ENCODE peak calls at places on chromosomes 11 and 22, in eight cellular contexts. E, T, C, K, M, L, R and Q are unnamed samples.

GRCh38 chr22:35531202-35531601 is 9.4 kb upstream of the RASD2 start:
- DNase-seq in E (no peak), T (no peak), C (no peak), K (no peak), M (no peak), L (no peak), R (no peak), Q (no peak)

GRCh38 chr22:43891360-43892182 is at the start of gene PNPLA5:
- DNase-seq in E (peak; percentile 36), T (no peak), C (no peak), K (peak; percentile 33), M (no peak), L (no peak), R (no peak), Q (no peak)

GRCh38 chr22:46593211-46593676 is 26.9 kb upstream of the GRAMD4 start:
- DNase-seq in E (no peak), T (no peak), C (no peak), K (no peak), M (peak; percentile 56), L (no peak), R (peak; percentile 52), Q (no peak)

GRCh38 chr11:67044496-67044895 is 12.2 kb upstream of the RHOD start:
- DNase-seq in E (no peak), T (no peak), C (no peak), K (no peak), M (no peak), L (no peak), R (no peak), Q (no peak)

GRCh38 chr22:25111579-25112517 is 87.8 kb upstream of the CRYBB3 start:
- DNase-seq in E (peak; percentile 7), T (no peak), C (no peak), K (peak; percentile 25), M (no peak), L (no peak), R (no peak), Q (no peak)

GRCh38 chr11:102685311-102685710 is 20.3 kb downstream of the MMP27 start:
- DNase-seq in E (peak; percentile 36), T (no peak), C (no peak), K (no peak), M (no peak), L (no peak), R (no peak), Q (no peak)

GRCh38 chr11:95723353-95723942 is 66.1 kb downstream of the FAM76B start:
- DNase-seq in E (no peak), T (no peak), C (no peak), K (no peak), M (no peak), L (no peak), R (no peak), Q (no peak)

GRCh38 chr11:37177721-37178120 is 579.7 kb upstream of the RAG2 start:
- DNase-seq in E (no peak), T (no peak), C (no peak), K (no peak), M (no peak), L (no peak), R (no peak), Q (no peak)

GRCh38 chr22:19871845-19872778 is 17.4 kb upstream of the GNB1L start:
- DNase-seq in E (no peak), T (peak; percentile 14), C (no peak), K (no peak), M (no peak), L (no peak), R (no peak), Q (no peak)

GRCh38 chr11:119671561-119672015 is 57.4 kb downstream of the NECTIN1 start:
- DNase-seq in E (no peak), T (no peak), C (no peak), K (no peak), M (no peak), L (no peak), R (peak; percentile 95), Q (no peak)

GRCh38 chr11:62491571-62492329 is 54.9 kb downstream of the AHNAK start:
- DNase-seq in E (no peak), T (no peak), C (no peak), K (no peak), M (no peak), L (no peak), R (no peak), Q (no peak)